ENCODE peak calls at places on chromosome 1, in seven cellular contexts. W is astrocyte of the cerebellum; U is amygdala; B is stimulated activated CD8-positive, alpha-beta memory T cell treated with anti-CD3 and anti-CD28 coated beads, Interleukin-4, amount 100 ng/mL, for 1 hour; E is GM13976; R is sigmoid colon; N is iris pigment epithelial cell. T is an unnamed sample.
A peak's percentile ranks its signal among the peaks of the same experiment; 100 is the strongest.

GRCh38 chr1:175600721-175601440 is 142.5 kb downstream of the TNR start:
- DNase-seq in W (no peak), U (no peak), B (no peak), E (peak; percentile 50), R (no peak), N (no peak), T (peak; percentile 60)

GRCh38 chr1:167791281-167792209 is 69.8 kb downstream of the MPZL1 start:
- DNase-seq in W (no peak), U (no peak), B (no peak), E (no peak), R (peak; percentile 92), N (peak; percentile 82), T (no peak)

GRCh38 chr1:10625076-10625475 is 150.3 kb downstream of the PEX14 start:
- DNase-seq in W (no peak), U (no peak), B (no peak), E (no peak), R (peak; percentile 40), N (no peak), T (no peak)

GRCh38 chr1:39609618-39610331 is 29.7 kb downstream of the HEYL start:
- DNase-seq in W (no peak), U (no peak), B (peak; percentile 60), E (peak; percentile 88), R (peak; percentile 83), N (no peak), T (peak; percentile 88)

GRCh38 chr1:43835141-43836021 is 98.2 kb upstream of the ARTN start:
- DNase-seq in W (peak; percentile 97), U (no peak), B (no peak), E (no peak), R (no peak), N (peak; percentile 85), T (no peak)

GRCh38 chr1:109498161-109498801 is 4.4 kb downstream of the CYB561D1 start:
- DNase-seq in W (no peak), U (no peak), B (no peak), E (no peak), R (no peak), N (peak; percentile 31), T (no peak)

GRCh38 chr1:24540051-24540905 is 15.6 kb upstream of the NCMAP start:
- DNase-seq in W (no peak), U (no peak), B (no peak), E (no peak), R (no peak), N (peak; percentile 11), T (no peak)

GRCh38 chr1:245179706-245180105 is 24.9 kb downstream of the KIF26B start:
- DNase-seq in W (no peak), U (no peak), B (no peak), E (no peak), R (no peak), N (no peak), T (no peak)

GRCh38 chr1:7421471-7422075 is 349.5 kb upstream of the VAMP3 start:
- DNase-seq in W (no peak), U (no peak), B (no peak), E (no peak), R (peak; percentile 55), N (no peak), T (no peak)

GRCh38 chr1:209704584-209704983 is at the start of gene HSD11B1:
- DNase-seq in W (no peak), U (peak; percentile 4), B (no peak), E (no peak), R (peak; percentile 93), N (peak; percentile 97), T (no peak)

GRCh38 chr1:244952940-244953339 is 88.6 kb upstream of the HNRNPU start:
- DNase-seq in W (no peak), U (no peak), B (no peak), E (peak; percentile 37), R (no peak), N (no peak), T (peak; percentile 64)